ENCODE peak calls at places on chromosomes 6 and 20, in seven cellular contexts. C is heart right ventricle, F is K562, Z is lower lobe of right lung, T is transverse colon, D is psoas muscle, M is left lung. W is an unnamed sample. For H3K4me1, the result is how much of the 10 kb centered on the place peaks cover.

GRCh38 chr6:30613251-30614043 is 3.6 kb downstream of the PPP1R10 start:
- DNase-seq in C (no peak), F (peak), Z (no peak), T (no peak), D (no peak), M (no peak), W (no peak)

GRCh38 chr20:3471397-3472021 is 691 bp downstream of the ATRN start:
- DNase-seq in C (peak), F (no peak), Z (no peak), T (no peak), D (no peak), M (no peak), W (peak)

GRCh38 chr6:106510090-106510970 is 119.0 kb downstream of the RTN4IP1 start:
- DNase-seq in C (peak), F (no peak), Z (peak), T (peak), D (peak), M (peak), W (peak)

GRCh38 chr20:9889270-9889981 is 50.5 kb upstream of the PAK5 start:
- DNase-seq in C (no peak), F (no peak), Z (no peak), T (no peak), D (no peak), M (no peak), W (no peak)

GRCh38 chr6:33958208-33958862 is 154.5 kb upstream of the MLN start:
- DNase-seq in C (no peak), F (peak), Z (no peak), T (no peak), D (no peak), M (no peak), W (peak)

GRCh38 chr20:21102252-21102609 is 3.9 kb downstream of the LINC00237 start:
- DNase-seq in C (no peak), F (no peak), Z (peak), T (no peak), D (no peak), M (no peak), W (peak)

GRCh38 chr6:39273394-39273793 is 40.8 kb downstream of the KCNK17 start:
- DNase-seq in C (no peak), F (no peak), Z (no peak), T (peak), D (no peak), M (no peak), W (no peak)

GRCh38 chr6:138106665-138107077 is 548 bp downstream of the PERP start:
- DNase-seq in C (no peak), F (no peak), Z (no peak), T (no peak), D (no peak), M (no peak), W (no peak)

GRCh38 chr6:47004458-47004857 is 37.7 kb downstream of the ADGRF1 start:
- DNase-seq in C (no peak), F (no peak), Z (no peak), T (no peak), D (no peak), M (no peak), W (no peak)

GRCh38 chr6:45830441-45831139 is 185.1 kb downstream of the CLIC5 start:
- DNase-seq in C (no peak), F (no peak), Z (no peak), T (peak), D (no peak), M (no peak), W (no peak)

GRCh38 chr6:146968041-146968760 is 236.0 kb upstream of the STXBP5 start:
- DNase-seq in C (no peak), F (no peak), Z (no peak), T (no peak), D (no peak), M (no peak), W (no peak)

GRCh38 chr20:49286689-49287551 is 9.1 kb upstream of the ZNFX1 start:
- DNase-seq in C (no peak), F (peak), Z (no peak), T (peak), D (no peak), M (no peak), W (peak)

GRCh38 chr20:4864292-4864691 is 137.0 kb downstream of the SLC23A2 start:
- DNase-seq in C (no peak), F (no peak), Z (no peak), T (no peak), D (no peak), M (no peak), W (no peak)

GRCh38 chr20:19867074-19867473 is 109.0 kb downstream of the RIN2 start:
- DNase-seq in C (no peak), F (no peak), Z (no peak), T (no peak), D (no peak), M (no peak), W (no peak)

GRCh38 chr6:98142839-98143238 is 691.5 kb upstream of the POU3F2 start:
- DNase-seq in C (no peak), F (no peak), Z (no peak), T (no peak), D (no peak), M (no peak), W (peak)

GRCh38 chr6:44010411-44011349 is 116.6 kb downstream of the MRPL14 start:
- DNase-seq in C (peak), F (no peak), Z (no peak), T (no peak), D (peak), M (no peak), W (no peak)

GRCh38 chr6:44006872-44007303 is 120.4 kb downstream of the MRPL14 start:
- DNase-seq in C (no peak), F (no peak), Z (no peak), T (no peak), D (peak), M (no peak), W (no peak)

GRCh38 chr6:44009425-44010321 is 117.6 kb downstream of the MRPL14 start:
- DNase-seq in C (no peak), F (no peak), Z (no peak), T (no peak), D (peak), M (no peak), W (no peak)

GRCh38 chr6:44007818-44008660 is 119.2 kb downstream of the MRPL14 start:
- DNase-seq in C (no peak), F (no peak), Z (no peak), T (no peak), D (peak), M (no peak), W (no peak)

GRCh38 chr6:44008821-44009370 is 118.4 kb downstream of the MRPL14 start:
- DNase-seq in C (no peak), F (no peak), Z (no peak), T (no peak), D (no peak), M (no peak), W (no peak)
- H3K27ac ChIP-seq in C (no peak), F (no peak), Z (no peak), T (no peak), D (no peak), M (no peak), W (no peak)

DNA sequence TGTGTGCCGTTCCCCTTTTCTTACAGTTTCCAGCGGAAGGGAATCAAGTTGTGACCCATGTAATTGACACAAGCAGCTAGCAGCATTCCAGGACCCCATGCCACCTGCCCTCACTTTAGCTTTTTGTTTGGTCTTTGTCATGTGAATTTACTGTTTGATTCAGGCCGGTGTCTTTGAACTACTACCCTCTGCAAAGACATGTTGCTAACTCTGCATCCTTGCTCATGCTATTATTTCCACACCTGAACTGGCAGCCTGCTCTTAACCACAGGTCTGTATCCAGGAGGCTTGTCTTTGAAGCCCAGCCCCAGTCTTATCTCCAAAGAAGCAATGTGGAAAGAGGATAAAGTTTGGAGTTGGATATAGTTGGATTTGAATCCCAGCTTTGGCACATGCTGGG is 52.2 kb downstream of the RALY start:
- DNase-seq in C (no peak), F (no peak), Z (no peak), T (no peak), D (no peak), M (no peak), W (no peak)
- H3K4me1 ChIP-seq in C (half or more), F (under half), Z (half or more), T (under half), D (half or more), M (under half), W (under half)

DNA sequence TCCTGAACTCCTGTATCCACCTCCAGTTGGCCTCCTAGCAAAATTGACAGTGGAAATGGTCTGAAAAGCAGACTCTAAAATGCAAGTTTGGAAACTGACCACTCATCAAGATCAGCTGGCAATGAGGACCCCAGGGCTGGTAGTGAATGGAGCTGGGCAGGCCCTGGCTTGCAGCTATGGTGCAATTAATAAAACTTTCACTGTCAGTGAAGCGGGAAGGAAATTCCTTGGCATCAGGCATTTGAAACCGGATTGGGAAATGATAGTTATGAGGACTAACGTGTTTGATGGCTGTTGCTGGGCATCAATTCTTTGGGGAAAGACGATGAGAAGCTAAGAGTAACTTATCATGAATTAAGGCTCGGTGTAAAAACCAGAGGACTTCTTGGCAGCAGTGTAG is 19.1 kb downstream of the SIRPB1 start:
- DNase-seq in C (no peak), F (no peak), Z (no peak), T (no peak), D (no peak), M (no peak), W (no peak)
- TF ChIP-seq CTCF in C (no peak), F (no peak), Z (no peak), T (no peak), D (no peak), M (no peak), W (no peak)

GRCh38 chr6:163892814-163893561 is 478.5 kb downstream of the QKI start:
- DNase-seq in C (no peak), F (no peak), Z (no peak), T (no peak), D (no peak), M (peak), W (no peak)
- H3K27ac ChIP-seq in C (no peak), F (no peak), Z (no peak), T (no peak), D (no peak), M (no peak), W (no peak)

GRCh38 chr6:53109612-53110011 is 39.0 kb downstream of the GCM1 start:
- DNase-seq in C (no peak), F (no peak), Z (no peak), T (no peak), D (no peak), M (no peak), W (no peak)
- H3K4me1 ChIP-seq in C (under half), F (under half), Z (under half), T (under half), D (under half), M (under half), W (under half)

W was measured in neural progenitor cell.